ENCODE peak calls at places on chromosomes 6 and 20, in eight cellular contexts. K is ovary, C is thoracic aorta, A is upper lobe of right lung, Z is aorta, Q is transverse colon, E is GM23248, T is dorsolateral prefrontal cortex. B is an unnamed sample.
A peak's percentile ranks its signal among the peaks of the same experiment; 100 is the strongest.

GRCh38 chr6:15948930-15949900 is 179.7 kb upstream of the MYLIP start:
- DNase-seq in K (no peak), C (no peak), A (peak; percentile 63), Z (no peak), Q (peak; percentile 67), E (no peak), T (no peak), B (no peak)

GRCh38 chr6:128806274-128806673 is 76.7 kb upstream of the LAMA2 start:
- DNase-seq in K (no peak), C (no peak), A (no peak), Z (no peak), Q (no peak), E (peak; percentile 24), T (no peak), B (no peak)

GRCh38 chr20:23043376-23043775 is 6.1 kb downstream of the THBD start:
- DNase-seq in K (no peak), C (no peak), A (no peak), Z (no peak), Q (no peak), E (no peak), T (no peak), B (no peak)

GRCh38 chr6:125834347-125834746 is 43.6 kb downstream of the NCOA7 start:
- DNase-seq in K (no peak), C (no peak), A (no peak), Z (no peak), Q (no peak), E (no peak), T (no peak), B (no peak)

GRCh38 chr6:169289671-169290408 is 36.2 kb upstream of the THBS2 start:
- DNase-seq in K (no peak), C (no peak), A (no peak), Z (peak; percentile 71), Q (no peak), E (peak; percentile 26), T (no peak), B (peak; percentile 76)

GRCh38 chr20:56626367-56627121 is 2.6 kb upstream of the TFAP2C start:
- DNase-seq in K (no peak), C (no peak), A (no peak), Z (no peak), Q (peak; percentile 13), E (peak; percentile 52), T (no peak), B (no peak)

GRCh38 chr20:48926267-48926666 is 4.8 kb downstream of the ARFGEF2 start:
- DNase-seq in K (no peak), C (no peak), A (no peak), Z (no peak), Q (no peak), E (no peak), T (no peak), B (no peak)

GRCh38 chr20:24831232-24831631 is 117.8 kb upstream of the CST7 start:
- DNase-seq in K (no peak), C (no peak), A (no peak), Z (no peak), Q (no peak), E (no peak), T (no peak), B (no peak)

GRCh38 chr20:37941332-37941731 is 38.4 kb downstream of the VSTM2L start:
- DNase-seq in K (no peak), C (no peak), A (no peak), Z (no peak), Q (no peak), E (no peak), T (no peak), B (no peak)

GRCh38 chr6:5359413-5359812 is 98.1 kb downstream of the FARS2 start:
- DNase-seq in K (no peak), C (no peak), A (no peak), Z (no peak), Q (no peak), E (no peak), T (no peak), B (no peak)

GRCh38 chr20:1185316-1185741 is 548 bp upstream of the TMEM74B start:
- DNase-seq in K (no peak), C (no peak), A (no peak), Z (no peak), Q (no peak), E (peak; percentile 21), T (no peak), B (no peak)

GRCh38 chr6:6900566-6901204 is 207.1 kb upstream of the RREB1 start:
- DNase-seq in K (no peak), C (no peak), A (no peak), Z (no peak), Q (no peak), E (no peak), T (no peak), B (no peak)

GRCh38 chr20:51462566-51463276 is 79.8 kb downstream of the NFATC2 start:
- DNase-seq in K (peak; percentile 88), C (no peak), A (no peak), Z (peak; percentile 77), Q (peak; percentile 55), E (peak; percentile 78), T (peak; percentile 72), B (peak; percentile 30)

GRCh38 chr6:46921731-46922130 is at the start of gene ADGRF5:
- DNase-seq in K (no peak), C (no peak), A (peak; percentile 76), Z (no peak), Q (no peak), E (no peak), T (no peak), B (no peak)

GRCh38 chr6:46921059-46921458 is 679 bp downstream of the ADGRF5 start:
- DNase-seq in K (no peak), C (no peak), A (no peak), Z (no peak), Q (no peak), E (no peak), T (no peak), B (no peak)

GRCh38 chr6:46918830-46919229 is 2.9 kb downstream of the ADGRF5 start:
- DNase-seq in K (no peak), C (no peak), A (no peak), Z (no peak), Q (no peak), E (peak; percentile 3), T (no peak), B (no peak)

GRCh38 chr6:46914279-46914810 is 7.4 kb downstream of the ADGRF5 start:
- DNase-seq in K (no peak), C (no peak), A (no peak), Z (no peak), Q (no peak), E (no peak), T (no peak), B (no peak)

DNA sequence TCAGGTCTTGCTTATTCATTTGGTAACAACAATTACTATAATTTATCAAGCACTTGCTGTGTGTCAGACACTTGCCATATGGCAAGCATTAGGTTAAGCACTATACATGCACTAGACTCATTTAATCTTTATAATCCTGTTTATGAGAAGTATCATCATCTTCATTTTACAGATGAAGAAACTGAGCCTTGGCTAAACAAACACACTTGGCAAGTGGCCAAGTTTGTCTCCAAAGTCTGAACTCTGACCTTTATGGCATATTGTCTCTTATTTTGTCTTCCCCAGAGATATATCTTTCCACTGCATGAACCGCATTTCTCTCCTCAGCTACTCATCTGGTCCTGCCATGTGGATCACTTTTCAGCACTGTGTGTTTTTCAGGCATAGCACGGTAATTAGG is 4.7 kb downstream of the ADGRF5 start:
- DNase-seq in K (no peak), C (no peak), A (no peak), Z (no peak), Q (no peak), E (no peak), T (no peak), B (no peak)
- H3K4me3 ChIP-seq in K (no peak overlapping the region), C (no peak overlapping the region), A (peak overlapping the region; percentile 55), Z (no peak overlapping the region), Q (no peak overlapping the region), E (no peak overlapping the region), T (no peak overlapping the region), B (no peak overlapping the region)

DNA sequence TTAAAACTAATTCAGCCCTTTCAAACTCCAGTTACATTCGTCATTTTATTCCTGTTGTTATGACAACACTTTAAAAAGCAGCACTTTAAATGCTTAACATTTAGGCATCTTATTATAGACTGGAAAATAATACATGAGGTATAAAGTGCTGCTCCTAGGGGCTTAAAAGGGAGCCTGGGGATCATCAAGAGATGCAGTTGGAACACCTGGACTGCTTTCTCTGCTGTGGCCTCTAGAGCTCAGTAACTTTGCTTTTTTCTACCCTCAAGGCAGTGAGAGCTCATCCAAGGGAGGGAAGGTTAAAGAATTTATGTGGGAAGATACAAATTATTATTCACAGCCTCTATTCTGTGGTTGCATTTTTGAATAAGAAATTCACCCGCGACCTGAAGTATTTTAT is 46.8 kb downstream of the RIPOR2 start:
- DNase-seq in K (no peak), C (no peak), A (no peak), Z (no peak), Q (no peak), E (no peak), T (no peak), B (no peak)
- H3K4me3 ChIP-seq in K (no peak overlapping the region), C (no peak overlapping the region), A (no peak overlapping the region), Z (no peak overlapping the region), Q (no peak overlapping the region), E (no peak overlapping the region), T (no peak overlapping the region), B (no peak overlapping the region)

DNA sequence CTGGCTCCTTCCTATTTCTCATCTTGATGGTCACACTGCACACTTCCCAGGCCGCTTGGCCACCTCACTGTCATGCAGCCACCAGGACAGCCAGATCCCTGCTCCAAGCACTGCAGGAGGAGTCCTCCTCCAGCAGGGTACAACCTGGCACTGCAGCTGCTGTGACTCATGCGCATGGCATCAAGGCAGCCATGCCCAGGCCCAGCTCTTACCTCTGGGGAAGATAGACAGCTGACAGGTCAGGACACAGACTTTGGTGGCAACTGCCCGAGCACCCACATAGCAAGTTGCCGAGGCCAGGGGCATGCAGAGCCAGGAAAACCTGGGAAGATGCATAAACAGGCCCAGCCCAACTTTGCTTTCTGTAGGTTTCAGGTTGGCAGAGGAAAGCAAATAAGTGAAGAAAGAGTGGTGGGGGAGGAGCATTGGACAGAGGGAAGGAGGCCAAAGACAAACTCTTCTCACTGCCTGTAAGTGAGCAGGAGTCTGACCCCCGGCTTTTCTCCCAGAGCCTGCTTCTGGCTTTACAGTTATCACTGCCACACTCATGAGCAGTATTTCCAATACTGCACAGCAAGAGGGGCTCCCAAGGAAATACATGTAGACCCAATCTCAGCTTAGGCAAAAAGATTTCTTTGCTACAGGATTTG is 38.8 kb downstream of the SLC22A3 start:
- DNase-seq in K (peak; percentile 79), C (no peak), A (no peak), Z (peak; percentile 67), Q (peak; percentile 35), E (peak; percentile 21), T (no peak), B (no peak)
- H3K4me3 ChIP-seq in K (no peak overlapping the region), C (no peak overlapping the region), A (no peak overlapping the region), Z (no peak overlapping the region), Q (no peak overlapping the region), E (no peak overlapping the region), T (no peak overlapping the region), B (no peak overlapping the region)

DNA sequence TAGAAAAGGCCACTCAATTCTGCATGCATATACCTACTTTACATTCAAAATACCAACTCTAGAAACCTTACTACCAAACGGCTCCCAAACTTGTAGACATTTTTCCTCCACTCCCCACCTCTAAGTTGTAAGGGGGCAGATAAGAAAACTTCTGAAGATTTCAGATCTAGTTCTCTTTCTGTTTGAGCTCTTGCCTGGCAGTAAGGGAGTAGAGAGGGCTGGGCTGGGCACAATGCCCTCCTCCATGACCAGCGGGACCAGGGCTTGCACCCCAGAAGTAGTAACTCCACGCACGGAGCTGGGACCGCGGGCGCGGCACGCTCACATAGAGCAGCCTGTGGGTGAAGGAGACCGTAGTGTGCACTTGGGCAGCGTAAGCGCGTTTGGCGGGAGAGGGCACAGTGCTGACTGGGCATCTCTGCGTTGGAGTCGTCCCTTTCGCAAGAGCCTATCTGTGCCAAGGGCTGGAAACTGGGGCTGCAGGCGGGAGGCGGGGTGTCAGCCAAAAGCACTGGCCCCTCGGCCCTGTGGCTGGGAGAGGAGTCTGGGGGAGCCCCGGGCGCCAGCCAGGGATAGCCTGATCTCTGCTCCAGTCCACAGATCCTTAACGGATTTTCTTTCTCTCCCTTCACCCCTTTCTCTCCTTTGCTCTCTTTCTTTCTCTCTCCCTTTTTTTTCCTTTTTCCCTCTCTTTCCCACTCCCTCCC is 32.4 kb downstream of the PHACTR1 start:
- DNase-seq in K (no peak), C (no peak), A (peak; percentile 65), Z (no peak), Q (no peak), E (peak; percentile 27), T (no peak), B (no peak)
- H3K4me3 ChIP-seq in K (no peak overlapping the region), C (no peak overlapping the region), A (no peak overlapping the region), Z (peak overlapping the region; percentile 2), Q (no peak overlapping the region), E (peak overlapping the region; percentile 44), T (peak overlapping the region; percentile 42), B (peak overlapping the region; percentile 27)